ENCODE peak calls at places on chromosomes 11 and 22, in six cellular contexts. Q is IMR-90, L is H9, Y is GM23248, F is HCT116, Z is fibroblast of lung. E is an unnamed sample. For H4K20me1, the result is how much of the 10 kb centered on the place peaks cover.

GRCh38 chr11:46246514-46246913 is 30.9 kb upstream of the CREB3L1 start:
- DNase-seq in Q (peak), L (no peak), Y (peak), F (no peak), Z (peak), E (no peak)

GRCh38 chr22:38864361-38865191 is 7.4 kb downstream of the CBX6 start:
- DNase-seq in Q (no peak), L (peak), Y (peak), F (no peak), Z (no peak), E (no peak)

GRCh38 chr22:37202001-37202555 is 10.2 kb downstream of the SSTR3 start:
- DNase-seq in Q (no peak), L (no peak), Y (no peak), F (no peak), Z (no peak), E (no peak)

GRCh38 chr11:107562647-107563208 is 2.8 kb downstream of the ALKBH8 start:
- DNase-seq in Q (peak), L (no peak), Y (peak), F (peak), Z (peak), E (peak)

GRCh38 chr11:68076371-68077042 is 37.7 kb downstream of the TCIRG1 start:
- DNase-seq in Q (no peak), L (no peak), Y (no peak), F (no peak), Z (no peak), E (no peak)

GRCh38 chr11:76626921-76627391 is 43.6 kb downstream of the LRRC32 start:
- DNase-seq in Q (peak), L (no peak), Y (peak), F (no peak), Z (no peak), E (peak)

GRCh38 chr11:117094776-117095175 is 3.5 kb downstream of the SIK3 start:
- DNase-seq in Q (peak), L (no peak), Y (peak), F (no peak), Z (peak), E (peak)

GRCh38 chr11:45788887-45789286 is 16.1 kb upstream of the SLC35C1 start:
- DNase-seq in Q (no peak), L (no peak), Y (no peak), F (no peak), Z (no peak), E (no peak)

GRCh38 chr11:17845431-17845881 is 110.9 kb downstream of the KCNC1 start:
- DNase-seq in Q (peak), L (no peak), Y (peak), F (no peak), Z (peak), E (peak)

GRCh38 chr11:88281317-88281712 is 56.2 kb downstream of the CTSC start:
- DNase-seq in Q (no peak), L (no peak), Y (peak), F (no peak), Z (peak), E (no peak)

GRCh38 chr11:100639140-100639539 is 47.9 kb upstream of the ARHGAP42 start:
- DNase-seq in Q (peak), L (no peak), Y (no peak), F (no peak), Z (peak), E (no peak)

GRCh38 chr11:18457435-18457834 is 1.8 kb downstream of the LDHAL6A start:
- DNase-seq in Q (no peak), L (no peak), Y (no peak), F (peak), Z (no peak), E (peak)

GRCh38 chr22:43431821-43432554 is 20.2 kb downstream of the MPPED1 start:
- DNase-seq in Q (no peak), L (no peak), Y (no peak), F (no peak), Z (no peak), E (no peak)

GRCh38 chr11:27991731-27992130 is 116.2 kb downstream of the KIF18A start:
- DNase-seq in Q (peak), L (no peak), Y (peak), F (no peak), Z (peak), E (no peak)

GRCh38 chr11:112024178-112024777 is 930 bp upstream of the DLAT start:
- DNase-seq in Q (no peak), L (no peak), Y (no peak), F (no peak), Z (no peak), E (peak)

GRCh38 chr11:2526808-2527381 is 82.1 kb downstream of the KCNQ1 start:
- DNase-seq in Q (no peak), L (peak), Y (peak), F (no peak), Z (no peak), E (no peak)

GRCh38 chr11:107801641-107802040 is 56.9 kb downstream of the SLC35F2 start:
- DNase-seq in Q (no peak), L (no peak), Y (no peak), F (no peak), Z (no peak), E (no peak)

GRCh38 chr11:539971-540481 is 2.7 kb downstream of the LRRC56 start:
- DNase-seq in Q (no peak), L (no peak), Y (no peak), F (no peak), Z (no peak), E (no peak)

GRCh38 chr11:117185739-117186430 is 7.3 kb downstream of the SIDT2 start:
- DNase-seq in Q (no peak), L (no peak), Y (no peak), F (no peak), Z (no peak), E (no peak)

GRCh38 chr22:17700778-17701177 is 62.2 kb downstream of the BCL2L13 start:
- DNase-seq in Q (no peak), L (no peak), Y (peak), F (no peak), Z (no peak), E (no peak)

GRCh38 chr11:123145661-123146060 is 49.4 kb downstream of the CLMP start:
- DNase-seq in Q (no peak), L (no peak), Y (no peak), F (no peak), Z (no peak), E (no peak)

GRCh38 chr11:2194877-2195755 is 23.5 kb upstream of the TH start:
- DNase-seq in Q (peak), L (peak), Y (peak), F (no peak), Z (peak), E (peak)

GRCh38 chr22:22576989-22577427 is 17.9 kb upstream of the PRAME start:
- DNase-seq in Q (no peak), L (no peak), Y (no peak), F (no peak), Z (no peak), E (no peak)

GRCh38 chr22:19942886-19943664 is 1.5 kb upstream of the TXNRD2 start:
- DNase-seq in Q (peak), L (peak), Y (peak), F (no peak), Z (peak), E (peak)

GRCh38 chr11:2303627-2304155 is 1.9 kb downstream of the TSPAN32 start:
- DNase-seq in Q (no peak), L (peak), Y (no peak), F (no peak), Z (no peak), E (no peak)

GRCh38 chr11:40567392-40567791 is 892.1 kb downstream of the LRRC4C start:
- DNase-seq in Q (no peak), L (no peak), Y (no peak), F (no peak), Z (no peak), E (no peak)

GRCh38 chr11:69918938-69919650 is 99.9 kb upstream of the FGF3 start:
- DNase-seq in Q (peak), L (peak), Y (peak), F (peak), Z (peak), E (peak)

GRCh38 chr11:6629892-6630631 is 10.8 kb upstream of the TPP1 start:
- DNase-seq in Q (no peak), L (peak), Y (no peak), F (no peak), Z (no peak), E (no peak)

GRCh38 chr11:118437736-118438125 is 1.4 kb downstream of the KMT2A start:
- DNase-seq in Q (peak), L (peak), Y (peak), F (no peak), Z (peak), E (peak)
- H4K20me1 ChIP-seq in Q (half or more), L (under half), Y (under half), F (under half), Z (under half), E (under half)

GRCh38 chr22:49588739-49589138 is 238.9 kb downstream of the BRD1 start:
- DNase-seq in Q (no peak), L (no peak), Y (no peak), F (no peak), Z (no peak), E (no peak)

GRCh38 chr22:49590381-49590780 is 237.3 kb downstream of the BRD1 start:
- DNase-seq in Q (no peak), L (no peak), Y (no peak), F (no peak), Z (no peak), E (no peak)

GRCh38 chr22:49590851-49591445 is 236.7 kb downstream of the BRD1 start:
- DNase-seq in Q (no peak), L (no peak), Y (no peak), F (no peak), Z (no peak), E (no peak)

GRCh38 chr22:49589301-49589700 is 238.4 kb downstream of the BRD1 start:
- DNase-seq in Q (no peak), L (no peak), Y (no peak), F (no peak), Z (no peak), E (no peak)

DNA sequence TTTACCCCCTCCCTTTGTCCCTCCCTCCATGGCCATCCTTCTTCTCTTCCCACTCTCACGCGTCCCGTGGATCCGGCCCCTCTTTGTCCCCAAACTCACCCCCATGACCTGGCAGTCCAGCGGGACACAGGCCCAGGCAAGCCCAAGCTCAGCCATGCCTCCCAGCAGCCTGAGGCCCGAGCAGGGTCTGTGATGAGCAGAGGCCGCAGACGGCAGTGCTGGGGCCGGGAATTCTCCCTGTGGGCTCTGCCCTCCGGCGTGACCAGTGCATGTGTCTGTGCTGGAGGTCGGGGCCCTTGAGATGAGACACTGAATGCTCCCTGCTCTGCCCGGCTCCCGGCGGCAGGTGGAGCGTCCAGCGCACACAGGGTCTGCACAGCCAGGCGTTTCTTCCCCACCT is 237.9 kb downstream of the BRD1 start:
- DNase-seq in Q (no peak), L (no peak), Y (no peak), F (no peak), Z (no peak), E (no peak)
- H4K20me1 ChIP-seq in Q (under half), L (under half), Y (under half), F (under half), Z (under half), E (under half)

GRCh38 chr11:47500121-47500520 is 51.2 kb upstream of the RAPSN start:
- DNase-seq in Q (no peak), L (no peak), Y (no peak), F (no peak), Z (no peak), E (no peak)

GRCh38 chr11:47504910-47505309 is 48.0 kb downstream of the CELF1 start:
- DNase-seq in Q (no peak), L (no peak), Y (no peak), F (no peak), Z (no peak), E (no peak)

GRCh38 chr11:47503227-47503626 is 49.7 kb downstream of the CELF1 start:
- DNase-seq in Q (no peak), L (no peak), Y (no peak), F (no peak), Z (no peak), E (no peak)

GRCh38 chr11:47501095-47501494 is 51.8 kb downstream of the CELF1 start:
- DNase-seq in Q (no peak), L (no peak), Y (no peak), F (no peak), Z (no peak), E (no peak)

DNA sequence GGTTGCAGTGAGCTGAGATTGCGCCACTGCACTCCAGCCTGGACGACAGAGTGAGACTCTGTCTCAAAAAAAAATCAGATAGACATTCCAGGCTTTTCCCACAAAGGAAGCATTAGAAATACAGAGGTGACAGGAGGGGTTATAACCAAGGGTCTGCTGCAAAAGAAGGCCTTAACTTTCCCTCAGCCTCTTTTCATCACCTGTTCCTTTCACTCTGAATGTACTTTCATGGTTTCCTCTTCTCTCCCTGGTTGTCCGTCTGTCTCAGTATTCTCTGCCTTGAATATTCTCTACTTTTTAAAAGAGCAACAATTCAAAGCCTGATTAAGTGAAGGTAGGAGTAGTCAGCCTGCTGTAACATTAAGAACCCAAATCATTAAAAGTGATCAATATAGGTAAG is 50.2 kb downstream of the CELF1 start:
- DNase-seq in Q (no peak), L (no peak), Y (no peak), F (no peak), Z (no peak), E (no peak)
- H4K20me1 ChIP-seq in Q (half or more), L (under half), Y (under half), F (under half), Z (under half), E (under half)

GRCh38 chr22:44999231-44999630 is 10.6 kb downstream of the PHF21B start:
- DNase-seq in Q (no peak), L (no peak), Y (no peak), F (no peak), Z (no peak), E (no peak)

GRCh38 chr22:44999687-45000086 is 10.1 kb downstream of the PHF21B start:
- DNase-seq in Q (no peak), L (no peak), Y (no peak), F (no peak), Z (no peak), E (no peak)

GRCh38 chr22:44998296-44998695 is 11.5 kb downstream of the PHF21B start:
- DNase-seq in Q (no peak), L (no peak), Y (no peak), F (no peak), Z (no peak), E (no peak)

GRCh38 chr22:44997060-44997459 is 12.7 kb downstream of the PHF21B start:
- DNase-seq in Q (no peak), L (no peak), Y (no peak), F (no peak), Z (no peak), E (no peak)

DNA sequence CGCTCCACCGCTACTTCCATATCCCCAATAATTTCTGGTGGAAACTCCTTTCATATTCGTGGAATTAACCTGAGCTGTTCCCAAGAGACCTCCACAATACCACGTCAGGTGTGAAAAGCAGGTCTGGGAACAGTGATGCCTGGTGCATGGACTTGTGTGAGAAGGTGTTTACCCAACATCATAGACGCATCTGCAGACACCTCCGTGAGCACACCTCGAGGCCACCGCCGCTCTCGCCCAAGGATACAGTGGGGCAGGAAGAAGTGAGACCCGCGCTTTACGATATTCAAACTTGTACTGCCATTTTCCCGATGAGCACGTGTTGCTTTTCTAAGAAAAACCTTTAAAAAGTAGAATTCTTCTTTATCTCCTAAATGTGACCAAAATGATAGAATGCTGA is 8.2 kb downstream of the PHF21B start:
- DNase-seq in Q (no peak), L (no peak), Y (no peak), F (no peak), Z (no peak), E (no peak)
- H4K20me1 ChIP-seq in Q (under half), L (under half), Y (under half), F (under half), Z (under half), E (under half)

GRCh38 chr11:12863605-12864121 is 145.5 kb upstream of the RASSF10 start:
- DNase-seq in Q (no peak), L (no peak), Y (no peak), F (no peak), Z (no peak), E (no peak)
- H4K20me1 ChIP-seq in Q (half or more), L (under half), Y (under half), F (under half), Z (under half), E (under half)